ENCODE peak calls at places on chromosomes 6 and 20, in ten cellular contexts. C is GM23338; T is pancreas; I is CD8-positive, alpha-beta T cell; E is endodermal cell; O is Peyer's patch; J is mesendoderm; L is GM23248; G is right atrium auricular region; Z is stomach. P is an unnamed sample.

GRCh38 chr6:100446115-100446921 is 18.4 kb downstream of the SIM1 start:
- DNase-seq in C (peak; percentile 65), T (peak; percentile 62), I (no peak), E (peak; percentile 68), O (no peak), J (peak; percentile 62), L (no peak), G (no peak), Z (no peak), P (no peak)

GRCh38 chr6:30942338-30943060 is 1.7 kb downstream of the MUCL3 start:
- DNase-seq in C (peak; percentile 99), T (peak; percentile 73), I (no peak), E (peak; percentile 98), O (peak; percentile 70), J (peak; percentile 98), L (peak; percentile 89), G (peak; percentile 65), Z (peak; percentile 89), P (no peak)

GRCh38 chr6:11153447-11153846 is 41.9 kb upstream of the ERVFRD-1 start:
- DNase-seq in C (no peak), T (no peak), I (no peak), E (no peak), O (no peak), J (no peak), L (no peak), G (no peak), Z (no peak), P (no peak)

GRCh38 chr6:12769556-12770255 is 53.1 kb downstream of the PHACTR1 start:
- DNase-seq in C (no peak), T (no peak), I (no peak), E (no peak), O (no peak), J (no peak), L (peak; percentile 37), G (no peak), Z (no peak), P (no peak)

GRCh38 chr20:45253260-45253659 is 1.1 kb downstream of the SLPI start:
- DNase-seq in C (no peak), T (no peak), I (no peak), E (no peak), O (no peak), J (no peak), L (no peak), G (no peak), Z (peak; percentile 34), P (no peak)

GRCh38 chr6:38508894-38509293 is 130.8 kb downstream of the BTBD9 start:
- DNase-seq in C (peak; percentile 19), T (no peak), I (no peak), E (no peak), O (no peak), J (peak; percentile 47), L (peak; percentile 26), G (no peak), Z (no peak), P (no peak)

GRCh38 chr20:60095456-60095855 is 137.2 kb downstream of the CDH26 start:
- DNase-seq in C (no peak), T (no peak), I (no peak), E (no peak), O (no peak), J (no peak), L (no peak), G (no peak), Z (no peak), P (no peak)

GRCh38 chr6:104365835-104366234 is 493.9 kb downstream of the HACE1 start:
- DNase-seq in C (no peak), T (no peak), I (no peak), E (no peak), O (no peak), J (no peak), L (no peak), G (no peak), Z (no peak), P (no peak)

GRCh38 chr6:23980965-23981364 is 145.1 kb upstream of the NRSN1 start:
- DNase-seq in C (no peak), T (no peak), I (no peak), E (no peak), O (no peak), J (peak; percentile 12), L (peak; percentile 58), G (no peak), Z (no peak), P (no peak)

GRCh38 chr6:98529364-98529763 is 305.0 kb upstream of the POU3F2 start:
- DNase-seq in C (peak; percentile 26), T (no peak), I (no peak), E (no peak), O (no peak), J (no peak), L (no peak), G (no peak), Z (no peak), P (no peak)

GRCh38 chr6:111540971-111541719 is 58.1 kb upstream of the REV3L start:
- DNase-seq in C (no peak), T (no peak), I (no peak), E (no peak), O (no peak), J (no peak), L (no peak), G (no peak), Z (no peak), P (no peak)

GRCh38 chr6:130968486-130968885 is 94.6 kb downstream of the EPB41L2 start:
- DNase-seq in C (peak; percentile 35), T (no peak), I (no peak), E (no peak), O (no peak), J (peak; percentile 63), L (peak; percentile 46), G (no peak), Z (no peak), P (no peak)

GRCh38 chr20:25273541-25274358 is 25.9 kb downstream of the PYGB start:
- DNase-seq in C (no peak), T (peak; percentile 20), I (no peak), E (no peak), O (peak; percentile 30), J (no peak), L (no peak), G (no peak), Z (peak; percentile 17), P (no peak)

DNA sequence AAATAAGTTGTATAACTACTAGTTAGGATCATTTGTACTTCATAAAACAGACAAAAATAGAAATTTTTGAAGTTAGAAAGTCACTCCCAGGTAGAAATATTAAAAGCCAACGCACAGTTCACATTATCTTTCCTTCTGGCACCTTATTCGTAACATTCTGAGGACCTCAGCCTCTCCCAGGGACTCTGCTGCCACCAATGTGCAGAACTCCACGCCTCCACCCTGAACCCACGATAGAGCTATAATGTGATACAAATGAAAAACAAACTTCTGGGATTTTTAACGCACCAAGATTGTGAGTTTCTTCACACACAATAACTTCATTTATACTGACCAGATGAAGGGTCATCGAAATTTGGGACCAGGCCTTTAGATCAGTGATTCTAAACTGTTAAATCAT is 9.5 kb downstream of the BMP7 start:
- DNase-seq in C (no peak), T (no peak), I (no peak), E (no peak), O (no peak), J (no peak), L (no peak), G (no peak), Z (no peak), P (no peak)
- H3K27ac ChIP-seq in C (no peak overlapping the region), T (no peak overlapping the region), I (no peak overlapping the region), E (no peak overlapping the region), O (no peak overlapping the region), J (no peak overlapping the region), L (no peak overlapping the region), G (no peak overlapping the region), Z (no peak overlapping the region), P (no peak overlapping the region)

GRCh38 chr20:46564241-46564957 is 13.9 kb upstream of the OCSTAMP start:
- DNase-seq in C (no peak), T (no peak), I (no peak), E (no peak), O (no peak), J (no peak), L (no peak), G (no peak), Z (no peak), P (no peak)
- H3K27ac ChIP-seq in C (no peak overlapping the region), T (no peak overlapping the region), I (no peak overlapping the region), E (no peak overlapping the region), O (no peak overlapping the region), J (no peak overlapping the region), L (no peak overlapping the region), G (no peak overlapping the region), Z (no peak overlapping the region), P (no peak overlapping the region)

GRCh38 chr6:15023448-15023847 is 222.4 kb upstream of the JARID2 start:
- DNase-seq in C (no peak), T (no peak), I (no peak), E (no peak), O (no peak), J (peak; percentile 51), L (no peak), G (no peak), Z (no peak), P (no peak)

GRCh38 chr6:15026832-15027231 is 219.0 kb upstream of the JARID2 start:
- DNase-seq in C (no peak), T (no peak), I (no peak), E (no peak), O (no peak), J (no peak), L (no peak), G (no peak), Z (peak; percentile 44), P (no peak)

GRCh38 chr6:15025416-15025815 is 220.5 kb upstream of the JARID2 start:
- DNase-seq in C (no peak), T (no peak), I (no peak), E (no peak), O (no peak), J (no peak), L (no peak), G (no peak), Z (no peak), P (no peak)

GRCh38 chr6:15032015-15032414 is 213.9 kb upstream of the JARID2 start:
- DNase-seq in C (no peak), T (no peak), I (no peak), E (no peak), O (no peak), J (no peak), L (no peak), G (no peak), Z (no peak), P (peak; percentile 3)

GRCh38 chr6:15027472-15027871 is 218.4 kb upstream of the JARID2 start:
- DNase-seq in C (no peak), T (no peak), I (no peak), E (no peak), O (no peak), J (no peak), L (no peak), G (no peak), Z (no peak), P (no peak)
- H3K27ac ChIP-seq in C (no peak overlapping the region), T (no peak overlapping the region), I (no peak overlapping the region), E (no peak overlapping the region), O (no peak overlapping the region), J (no peak overlapping the region), L (no peak overlapping the region), G (no peak overlapping the region), Z (no peak overlapping the region), P (no peak overlapping the region)

DNA sequence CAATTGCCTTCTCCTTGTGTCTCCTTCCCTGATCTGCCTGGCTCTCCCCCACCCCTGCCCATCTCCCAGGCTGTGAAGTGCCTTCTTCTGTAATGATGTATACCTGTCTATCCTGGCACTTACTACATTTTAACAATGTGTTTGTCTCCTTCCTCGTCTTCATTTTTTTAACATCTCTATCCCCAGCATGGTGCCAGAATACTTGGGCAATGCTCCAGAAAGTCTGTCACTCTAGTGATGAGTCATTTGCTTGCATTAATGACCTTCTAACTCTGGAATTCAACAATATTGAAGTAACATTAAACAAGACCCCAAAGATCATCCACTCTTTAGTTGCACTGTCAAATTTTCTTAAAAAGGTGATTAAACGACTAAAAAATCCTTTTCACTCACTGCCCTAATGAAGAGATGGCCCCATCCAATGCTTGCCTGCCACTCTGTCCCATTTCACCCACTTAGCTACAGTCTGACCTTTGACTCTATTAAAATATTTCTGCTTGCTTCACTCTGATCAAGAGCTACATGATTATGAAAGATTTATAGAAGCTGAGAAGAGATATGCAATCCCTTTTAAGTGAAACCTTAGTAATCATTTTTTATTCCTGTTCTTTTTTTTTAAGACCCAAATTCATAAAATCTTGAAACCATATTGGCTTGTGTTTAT is 7.7 kb upstream of the KLHL31 start:
- DNase-seq in C (no peak), T (no peak), I (no peak), E (no peak), O (no peak), J (peak; percentile 71), L (peak; percentile 49), G (no peak), Z (no peak), P (no peak)
- H3K27ac ChIP-seq in C (no peak overlapping the region), T (no peak overlapping the region), I (no peak overlapping the region), E (no peak overlapping the region), O (no peak overlapping the region), J (no peak overlapping the region), L (no peak overlapping the region), G (peak overlapping the region; percentile 68), Z (no peak overlapping the region), P (no peak overlapping the region)

P was measured in naive thymus-derived CD4-positive, alpha-beta T cell.